ENCODE peak calls at places on chromosomes 6 and 20, in ten cellular contexts. One of them, this sample, is unnamed.

GRCh38 chr20:38111366-38112232 is 53.5 kb downstream of the TGM2 start:
- DNase-seq in endothelial cell: no peak
- DNase-seq in progenitor cell of endocrine pancreas: no peak
- DNase-seq in LNCaP clone FGC: no peak
- DNase-seq in heart right ventricle: peak
- DNase-seq in heart left ventricle: no peak
- DNase-seq in AG04450: no peak
- DNase-seq in HCT116: no peak
- DNase-seq in cardiac fibroblast: no peak
- DNase-seq in NB4: no peak
- DNase-seq in this sample: no peak

GRCh38 chr20:41375846-41376245 is 9.2 kb upstream of the EMILIN3 start:
- DNase-seq in LNCaP clone FGC: no peak
- DNase-seq in cardiac fibroblast: no peak
- DNase-seq in HCT116: no peak
- DNase-seq in endothelial cell: no peak
- DNase-seq in heart right ventricle: no peak
- DNase-seq in NB4: no peak
- DNase-seq in progenitor cell of endocrine pancreas: no peak
- DNase-seq in AG04450: no peak
- DNase-seq in heart left ventricle: no peak
- DNase-seq in this sample: no peak

GRCh38 chr6:37696841-37697735 is 595 bp downstream of the MDGA1 start:
- DNase-seq in NB4: peak
- DNase-seq in AG04450: no peak
- DNase-seq in endothelial cell: peak
- DNase-seq in cardiac fibroblast: no peak
- DNase-seq in heart left ventricle: peak
- DNase-seq in LNCaP clone FGC: no peak
- DNase-seq in HCT116: no peak
- DNase-seq in heart right ventricle: no peak
- DNase-seq in progenitor cell of endocrine pancreas: peak
- DNase-seq in this sample: peak

GRCh38 chr20:56634307-56634706 is 5.2 kb downstream of the TFAP2C start:
- DNase-seq in HCT116: no peak
- DNase-seq in progenitor cell of endocrine pancreas: no peak
- DNase-seq in cardiac fibroblast: no peak
- DNase-seq in heart left ventricle: no peak
- DNase-seq in NB4: no peak
- DNase-seq in AG04450: no peak
- DNase-seq in endothelial cell: no peak
- DNase-seq in LNCaP clone FGC: no peak
- DNase-seq in heart right ventricle: no peak
- DNase-seq in this sample: no peak

GRCh38 chr6:72653032-72653431 is 31.2 kb downstream of the KCNQ5 start:
- DNase-seq in heart right ventricle: no peak
- DNase-seq in progenitor cell of endocrine pancreas: no peak
- DNase-seq in HCT116: no peak
- DNase-seq in AG04450: no peak
- DNase-seq in heart left ventricle: no peak
- DNase-seq in LNCaP clone FGC: no peak
- DNase-seq in endothelial cell: no peak
- DNase-seq in NB4: no peak
- DNase-seq in cardiac fibroblast: no peak
- DNase-seq in this sample: no peak

GRCh38 chr20:39661833-39662232 is 699.7 kb downstream of the DHX35 start:
- DNase-seq in cardiac fibroblast: no peak
- DNase-seq in NB4: peak
- DNase-seq in heart right ventricle: no peak
- DNase-seq in endothelial cell: no peak
- DNase-seq in LNCaP clone FGC: no peak
- DNase-seq in heart left ventricle: no peak
- DNase-seq in HCT116: no peak
- DNase-seq in AG04450: no peak
- DNase-seq in progenitor cell of endocrine pancreas: no peak
- DNase-seq in this sample: no peak

GRCh38 chr6:77038801-77039200 is 424.5 kb downstream of the HTR1B start:
- DNase-seq in endothelial cell: no peak
- DNase-seq in cardiac fibroblast: peak
- DNase-seq in LNCaP clone FGC: no peak
- DNase-seq in NB4: no peak
- DNase-seq in heart left ventricle: no peak
- DNase-seq in heart right ventricle: no peak
- DNase-seq in progenitor cell of endocrine pancreas: no peak
- DNase-seq in HCT116: no peak
- DNase-seq in AG04450: peak
- DNase-seq in this sample: no peak

GRCh38 chr6:161168281-161168891 is 105.5 kb downstream of the AGPAT4 start:
- DNase-seq in endothelial cell: no peak
- DNase-seq in LNCaP clone FGC: peak
- DNase-seq in progenitor cell of endocrine pancreas: no peak
- DNase-seq in heart left ventricle: peak
- DNase-seq in heart right ventricle: peak
- DNase-seq in cardiac fibroblast: peak
- DNase-seq in AG04450: peak
- DNase-seq in HCT116: peak
- DNase-seq in NB4: no peak
- DNase-seq in this sample: no peak

GRCh38 chr20:57899554-57899953 is 189.7 kb upstream of the PMEPA1 start:
- DNase-seq in endothelial cell: no peak
- DNase-seq in AG04450: no peak
- DNase-seq in NB4: no peak
- DNase-seq in heart left ventricle: no peak
- DNase-seq in heart right ventricle: no peak
- DNase-seq in HCT116: no peak
- DNase-seq in cardiac fibroblast: no peak
- DNase-seq in LNCaP clone FGC: no peak
- DNase-seq in progenitor cell of endocrine pancreas: no peak
- DNase-seq in this sample: no peak

GRCh38 chr6:36443951-36444428 is 1.2 kb downstream of the KCTD20 start:
- DNase-seq in AG04450: no peak
- DNase-seq in cardiac fibroblast: peak
- DNase-seq in NB4: peak
- DNase-seq in heart right ventricle: no peak
- DNase-seq in progenitor cell of endocrine pancreas: no peak
- DNase-seq in HCT116: peak
- DNase-seq in heart left ventricle: no peak
- DNase-seq in endothelial cell: peak
- DNase-seq in LNCaP clone FGC: no peak
- DNase-seq in this sample: no peak

GRCh38 chr6:16523550-16524379 is 237.5 kb downstream of the ATXN1 start:
- DNase-seq in progenitor cell of endocrine pancreas: no peak
- DNase-seq in AG04450: peak
- DNase-seq in LNCaP clone FGC: no peak
- DNase-seq in heart right ventricle: peak
- DNase-seq in heart left ventricle: peak
- DNase-seq in endothelial cell: no peak
- DNase-seq in cardiac fibroblast: peak
- DNase-seq in NB4: no peak
- DNase-seq in HCT116: no peak
- DNase-seq in this sample: no peak

GRCh38 chr20:20371133-20371532 is 3.2 kb downstream of the INSM1 start:
- DNase-seq in cardiac fibroblast: no peak
- DNase-seq in heart left ventricle: no peak
- DNase-seq in NB4: no peak
- DNase-seq in LNCaP clone FGC: no peak
- DNase-seq in endothelial cell: no peak
- DNase-seq in AG04450: no peak
- DNase-seq in HCT116: no peak
- DNase-seq in heart right ventricle: no peak
- DNase-seq in progenitor cell of endocrine pancreas: no peak
- DNase-seq in this sample: no peak

GRCh38 chr20:36150847-36151539 is 3.5 kb upstream of the EPB41L1 start:
- DNase-seq in HCT116: no peak
- DNase-seq in heart left ventricle: no peak
- DNase-seq in endothelial cell: no peak
- DNase-seq in AG04450: no peak
- DNase-seq in LNCaP clone FGC: no peak
- DNase-seq in progenitor cell of endocrine pancreas: no peak
- DNase-seq in heart right ventricle: no peak
- DNase-seq in NB4: no peak
- DNase-seq in cardiac fibroblast: no peak
- DNase-seq in this sample: no peak

GRCh38 chr6:77463881-77464867 is 883 bp upstream of the HTR1B start:
- DNase-seq in HCT116: no peak
- DNase-seq in AG04450: no peak
- DNase-seq in cardiac fibroblast: no peak
- DNase-seq in heart right ventricle: no peak
- DNase-seq in endothelial cell: peak
- DNase-seq in heart left ventricle: no peak
- DNase-seq in progenitor cell of endocrine pancreas: peak
- DNase-seq in LNCaP clone FGC: no peak
- DNase-seq in NB4: no peak
- DNase-seq in this sample: peak

GRCh38 chr6:3617681-3618299 is 133.7 kb downstream of the PXDC1 start:
- DNase-seq in heart left ventricle: no peak
- DNase-seq in endothelial cell: no peak
- DNase-seq in cardiac fibroblast: no peak
- DNase-seq in AG04450: no peak
- DNase-seq in NB4: no peak
- DNase-seq in progenitor cell of endocrine pancreas: no peak
- DNase-seq in HCT116: no peak
- DNase-seq in LNCaP clone FGC: no peak
- DNase-seq in heart right ventricle: no peak
- DNase-seq in this sample: no peak

GRCh38 chr6:101770116-101770515 is 376.6 kb downstream of the GRIK2 start:
- DNase-seq in AG04450: no peak
- DNase-seq in LNCaP clone FGC: no peak
- DNase-seq in progenitor cell of endocrine pancreas: no peak
- DNase-seq in heart left ventricle: no peak
- DNase-seq in heart right ventricle: no peak
- DNase-seq in NB4: no peak
- DNase-seq in HCT116: no peak
- DNase-seq in cardiac fibroblast: no peak
- DNase-seq in endothelial cell: no peak
- DNase-seq in this sample: no peak

GRCh38 chr20:24337074-24337473 is 132.4 kb upstream of the SYNDIG1 start:
- DNase-seq in progenitor cell of endocrine pancreas: no peak
- DNase-seq in AG04450: peak
- DNase-seq in heart left ventricle: no peak
- DNase-seq in heart right ventricle: no peak
- DNase-seq in HCT116: no peak
- DNase-seq in endothelial cell: peak
- DNase-seq in cardiac fibroblast: no peak
- DNase-seq in NB4: peak
- DNase-seq in LNCaP clone FGC: no peak
- DNase-seq in this sample: no peak

GRCh38 chr6:44535967-44536366 is 148.5 kb downstream of the CDC5L start:
- DNase-seq in heart right ventricle: no peak
- DNase-seq in HCT116: no peak
- DNase-seq in cardiac fibroblast: no peak
- DNase-seq in heart left ventricle: no peak
- DNase-seq in NB4: no peak
- DNase-seq in endothelial cell: no peak
- DNase-seq in AG04450: no peak
- DNase-seq in LNCaP clone FGC: no peak
- DNase-seq in progenitor cell of endocrine pancreas: no peak
- DNase-seq in this sample: no peak

GRCh38 chr20:4147319-4147718 is 132.0 kb upstream of the RNF24 start:
- DNase-seq in cardiac fibroblast: no peak
- DNase-seq in HCT116: no peak
- DNase-seq in heart left ventricle: no peak
- DNase-seq in progenitor cell of endocrine pancreas: no peak
- DNase-seq in LNCaP clone FGC: no peak
- DNase-seq in NB4: no peak
- DNase-seq in AG04450: no peak
- DNase-seq in heart right ventricle: no peak
- DNase-seq in endothelial cell: no peak
- DNase-seq in this sample: no peak

GRCh38 chr6:87944541-87944954 is 103.1 kb upstream of the SPACA1 start:
- DNase-seq in HCT116: no peak
- DNase-seq in AG04450: no peak
- DNase-seq in NB4: peak
- DNase-seq in progenitor cell of endocrine pancreas: no peak
- DNase-seq in cardiac fibroblast: peak
- DNase-seq in heart left ventricle: peak
- DNase-seq in heart right ventricle: peak
- DNase-seq in LNCaP clone FGC: no peak
- DNase-seq in endothelial cell: no peak
- DNase-seq in this sample: peak
- TF ChIP-seq CTCF in HCT116: no peak
- TF ChIP-seq CTCF in AG04450: no peak
- TF ChIP-seq CTCF in NB4: no peak
- TF ChIP-seq CTCF in progenitor cell of endocrine pancreas: no peak
- TF ChIP-seq CTCF in cardiac fibroblast: peak
- TF ChIP-seq CTCF in heart left ventricle: peak
- TF ChIP-seq CTCF in heart right ventricle: no peak
- TF ChIP-seq CTCF in LNCaP clone FGC: peak
- TF ChIP-seq CTCF in endothelial cell: no peak
- TF ChIP-seq CTCF in this sample: no peak

GRCh38 chr20:50399917-50400704 is 110.1 kb upstream of the PTPN1 start:
- DNase-seq in AG04450: no peak
- DNase-seq in heart right ventricle: no peak
- DNase-seq in LNCaP clone FGC: no peak
- DNase-seq in heart left ventricle: no peak
- DNase-seq in cardiac fibroblast: no peak
- DNase-seq in HCT116: no peak
- DNase-seq in NB4: peak
- DNase-seq in endothelial cell: no peak
- DNase-seq in progenitor cell of endocrine pancreas: no peak
- DNase-seq in this sample: no peak
- TF ChIP-seq CTCF in AG04450: no peak
- TF ChIP-seq CTCF in heart right ventricle: no peak
- TF ChIP-seq CTCF in LNCaP clone FGC: no peak
- TF ChIP-seq CTCF in heart left ventricle: peak
- TF ChIP-seq CTCF in cardiac fibroblast: no peak
- TF ChIP-seq CTCF in HCT116: no peak
- TF ChIP-seq CTCF in NB4: no peak
- TF ChIP-seq CTCF in endothelial cell: no peak
- TF ChIP-seq CTCF in progenitor cell of endocrine pancreas: no peak
- TF ChIP-seq CTCF in this sample: no peak

DNA sequence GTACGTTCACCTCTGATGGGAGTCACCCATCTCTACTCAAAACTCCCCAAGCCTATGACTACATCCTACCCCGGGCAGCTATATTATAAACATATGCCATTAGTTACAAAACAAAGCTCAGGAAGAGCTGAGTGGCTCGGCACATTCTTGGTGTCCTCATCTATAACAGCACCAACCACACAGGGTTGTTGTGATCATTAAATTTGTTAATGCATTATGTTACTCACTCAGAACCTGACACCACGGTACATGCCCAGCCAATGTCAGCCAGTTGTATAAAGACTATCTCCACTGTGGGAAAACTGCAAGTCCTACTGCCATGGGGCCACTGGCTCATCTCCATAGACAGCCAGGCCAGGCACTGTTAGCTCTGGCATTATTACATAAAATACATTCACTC is 7.7 kb downstream of the CDK5RAP1 start:
- DNase-seq in progenitor cell of endocrine pancreas: no peak
- DNase-seq in HCT116: no peak
- DNase-seq in heart left ventricle: no peak
- DNase-seq in AG04450: no peak
- DNase-seq in heart right ventricle: no peak
- DNase-seq in LNCaP clone FGC: no peak
- DNase-seq in endothelial cell: no peak
- DNase-seq in cardiac fibroblast: no peak
- DNase-seq in NB4: no peak
- DNase-seq in this sample: no peak
- TF ChIP-seq CTCF in progenitor cell of endocrine pancreas: no peak
- TF ChIP-seq CTCF in HCT116: no peak
- TF ChIP-seq CTCF in heart left ventricle: no peak
- TF ChIP-seq CTCF in AG04450: no peak
- TF ChIP-seq CTCF in heart right ventricle: no peak
- TF ChIP-seq CTCF in LNCaP clone FGC: no peak
- TF ChIP-seq CTCF in endothelial cell: no peak
- TF ChIP-seq CTCF in cardiac fibroblast: no peak
- TF ChIP-seq CTCF in NB4: no peak
- TF ChIP-seq CTCF in this sample: no peak

GRCh38 chr6:130037207-130037811 is 18.9 kb downstream of the L3MBTL3 start:
- DNase-seq in progenitor cell of endocrine pancreas: no peak
- DNase-seq in heart right ventricle: no peak
- DNase-seq in cardiac fibroblast: no peak
- DNase-seq in AG04450: no peak
- DNase-seq in HCT116: no peak
- DNase-seq in heart left ventricle: no peak
- DNase-seq in endothelial cell: no peak
- DNase-seq in LNCaP clone FGC: no peak
- DNase-seq in NB4: no peak
- DNase-seq in this sample: no peak
- TF ChIP-seq CTCF in progenitor cell of endocrine pancreas: peak
- TF ChIP-seq CTCF in heart right ventricle: peak
- TF ChIP-seq CTCF in cardiac fibroblast: peak
- TF ChIP-seq CTCF in AG04450: peak
- TF ChIP-seq CTCF in HCT116: peak
- TF ChIP-seq CTCF in heart left ventricle: peak
- TF ChIP-seq CTCF in endothelial cell: peak
- TF ChIP-seq CTCF in LNCaP clone FGC: peak
- TF ChIP-seq CTCF in NB4: peak
- TF ChIP-seq CTCF in this sample: peak

This sample was measured in nephron progenitor cell.